ENCODE peak calls at places on chromosomes 5 and 9, in seven cellular contexts. L is foreskin fibroblast, C is AG09309, A is IMR-90, F is cardiac fibroblast, H is lower leg skin, N is lung. P is an unnamed sample.

GRCh38 chr5:122600924-122601323 is 174.0 kb upstream of the SNX2 start:
- DNase-seq in A (no peak), L (no peak), F (no peak), N (no peak), H (no peak), C (no peak), P (no peak)

GRCh38 chr5:54224083-54224836 is 86.1 kb downstream of the ARL15 start:
- DNase-seq in H (no peak), L (no peak), A (no peak), C (no peak), N (no peak), F (no peak), P (no peak)

GRCh38 chr5:96725257-96725656 is 63.1 kb downstream of the CAST start:
- DNase-seq in L (no peak), F (no peak), N (no peak), C (no peak), A (no peak), H (no peak), P (no peak)

GRCh38 chr9:82273121-82273520 is 284.5 kb downstream of the SPATA31D1 start:
- DNase-seq in C (no peak), N (no peak), A (peak; percentile 67), H (no peak), F (peak; percentile 38), L (peak; percentile 78), P (no peak)

GRCh38 chr9:113603773-113604172 is 140.2 kb downstream of the RGS3 start:
- DNase-seq in F (no peak), C (no peak), N (no peak), A (no peak), H (no peak), L (no peak), P (no peak)

GRCh38 chr5:151073280-151073679 is 7.6 kb downstream of the TNIP1 start:
- DNase-seq in N (no peak), F (no peak), C (no peak), L (no peak), A (no peak), H (no peak), P (no peak)

GRCh38 chr9:5801739-5802113 is 31.2 kb downstream of the ERMP1 start:
- DNase-seq in N (no peak), L (no peak), A (no peak), C (no peak), H (no peak), F (no peak), P (no peak)

GRCh38 chr5:144207875-144208444 is 37.3 kb downstream of the KCTD16 start:
- DNase-seq in H (no peak), A (no peak), L (no peak), C (no peak), F (no peak), N (no peak), P (no peak)

GRCh38 chr5:72682561-72682960 is 133.9 kb upstream of the TNPO1 start:
- DNase-seq in N (no peak), F (no peak), C (no peak), H (no peak), L (no peak), A (no peak), P (no peak)

GRCh38 chr9:111974092-111974681 is 77.6 kb downstream of the UGCG start:
- DNase-seq in L (peak; percentile 86), F (peak; percentile 80), N (no peak), C (peak; percentile 29), A (peak; percentile 66), H (peak; percentile 39), P (no peak)

GRCh38 chr5:69046375-69046957 is 47.3 kb upstream of the SLC30A5 start:
- DNase-seq in C (no peak), H (no peak), N (no peak), L (peak; percentile 24), A (peak; percentile 37), F (peak; percentile 27), P (no peak)

GRCh38 chr5:103519550-103519949 is 43.0 kb downstream of the NUDT12 start:
- DNase-seq in L (no peak), A (peak; percentile 8), H (no peak), F (peak; percentile 49), C (no peak), N (no peak), P (no peak)
- TF ChIP-seq CTCF in L (peak; percentile 28), A (peak; percentile 25), H (no peak), F (peak; percentile 67), C (peak; percentile 25), N (no peak), P (no peak)

GRCh38 chr5:146656638-146657037 is 140.6 kb upstream of the GPR151 start:
- DNase-seq in L (no peak), C (no peak), A (no peak), N (no peak), F (no peak), H (no peak), P (no peak)

GRCh38 chr5:146667633-146668032 is 151.6 kb upstream of the GPR151 start:
- DNase-seq in F (peak; percentile 5), H (no peak), N (no peak), A (peak; percentile 47), C (peak; percentile 39), L (no peak), P (no peak)

GRCh38 chr5:146660381-146660960 is 144.5 kb upstream of the GPR151 start:
- DNase-seq in N (no peak), A (no peak), F (no peak), C (no peak), H (no peak), L (no peak), P (no peak)

GRCh38 chr5:146659961-146660360 is 144.0 kb upstream of the GPR151 start:
- DNase-seq in H (no peak), N (no peak), L (no peak), A (no peak), C (no peak), F (no peak), P (no peak)

DNA sequence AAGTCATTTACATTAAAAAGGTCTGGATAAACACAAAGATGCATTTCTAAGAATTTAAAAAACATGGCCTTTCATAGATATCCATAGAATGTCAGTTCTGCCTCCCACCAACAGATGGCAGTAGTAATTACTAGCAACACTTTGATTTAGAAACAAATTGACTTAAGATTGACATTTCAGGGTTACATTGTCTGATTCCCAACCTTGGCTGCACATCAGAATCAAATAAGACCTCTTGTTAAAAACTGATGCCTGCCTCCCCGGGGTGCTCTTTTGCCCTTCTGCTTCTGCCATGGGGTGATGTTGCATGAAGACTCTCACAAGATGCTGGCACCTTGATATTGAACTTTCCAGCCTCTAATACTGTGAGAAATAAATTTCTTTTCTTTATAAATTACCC is 146.2 kb upstream of the GPR151 start:
- DNase-seq in C (no peak), A (no peak), H (no peak), L (no peak), N (no peak), F (peak; percentile 9), P (no peak)
- TF ChIP-seq CTCF in C (peak; percentile 21), A (peak; percentile 46), H (peak; percentile 10), L (peak; percentile 23), N (peak; percentile 35), F (peak; percentile 32), P (peak; percentile 40)

GRCh38 chr9:69147041-69147834 is 26.8 kb upstream of the TJP2 start:
- DNase-seq in F (no peak), C (no peak), N (no peak), H (no peak), A (no peak), L (no peak), P (no peak)

GRCh38 chr9:69145148-69145547 is 28.9 kb upstream of the TJP2 start:
- DNase-seq in N (no peak), A (no peak), F (no peak), L (peak; percentile 79), H (no peak), C (no peak), P (no peak)

GRCh38 chr9:69153707-69154521 is 20.2 kb upstream of the TJP2 start:
- DNase-seq in F (no peak), C (no peak), A (no peak), N (peak; percentile 45), L (peak; percentile 22), H (no peak), P (no peak)

GRCh38 chr9:69151506-69151905 is 22.6 kb upstream of the TJP2 start:
- DNase-seq in C (no peak), A (no peak), H (no peak), N (no peak), F (no peak), L (no peak), P (no peak)

DNA sequence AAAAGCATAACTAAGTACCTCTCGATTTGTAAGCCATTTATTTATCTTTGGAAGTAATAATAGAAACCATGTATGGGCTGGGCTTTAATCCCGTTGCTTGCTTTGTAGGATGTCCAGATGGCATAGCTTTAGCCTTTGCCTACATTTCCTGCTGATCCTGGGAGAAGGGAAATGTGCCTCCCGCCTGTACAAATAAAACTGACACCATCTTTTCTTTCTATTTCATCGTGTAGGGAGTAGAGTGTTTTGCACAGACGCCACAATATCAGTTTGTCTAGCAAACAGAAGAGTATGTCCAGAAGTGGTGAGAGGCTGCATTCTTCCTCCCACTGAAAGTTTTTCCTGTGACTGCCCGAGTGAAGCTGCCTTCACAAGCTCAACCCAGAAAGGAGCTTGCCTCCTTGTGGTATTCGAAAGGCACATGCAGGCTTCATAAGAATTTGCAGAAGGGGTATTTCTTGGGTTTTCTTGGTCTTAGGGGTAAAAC is 24.7 kb upstream of the TJP2 start:
- DNase-seq in N (no peak), H (no peak), L (peak; percentile 87), C (no peak), F (peak; percentile 67), A (peak; percentile 87), P (no peak)
- TF ChIP-seq CTCF in N (no peak), H (no peak), L (peak; percentile 36), C (peak; percentile 66), F (peak; percentile 48), A (peak; percentile 60), P (no peak)

GRCh38 chr9:91193658-91194391 is 167.9 kb downstream of the AUH start:
- DNase-seq in C (peak; percentile 91), A (peak; percentile 96), N (peak; percentile 79), H (peak; percentile 95), L (peak; percentile 94), F (peak; percentile 91), P (peak; percentile 72)

GRCh38 chr9:91192379-91192775 is 169.3 kb downstream of the AUH start:
- DNase-seq in H (peak; percentile 76), F (no peak), L (peak; percentile 31), C (no peak), A (peak; percentile 42), N (peak; percentile 28), P (no peak)

GRCh38 chr9:91195372-91196012 is 166.2 kb downstream of the AUH start:
- DNase-seq in A (no peak), C (no peak), H (peak; percentile 81), N (peak; percentile 25), F (no peak), L (peak; percentile 40), P (no peak)

GRCh38 chr9:91191443-91192378 is 170.0 kb downstream of the AUH start:
- DNase-seq in F (no peak), A (no peak), N (peak; percentile 28), L (no peak), H (peak; percentile 82), C (no peak), P (no peak)

GRCh38 chr9:91192785-91193657 is 168.7 kb downstream of the AUH start:
- DNase-seq in L (peak; percentile 99), N (peak; percentile 84), C (peak; percentile 100), A (peak; percentile 100), F (peak; percentile 99), H (peak; percentile 96), P (no peak)
- TF ChIP-seq CTCF in L (no peak), N (no peak), C (no peak), A (no peak), F (peak; percentile 8), H (no peak), P (no peak)

GRCh38 chr5:136891175-136891574 is 525.8 kb upstream of the TRPC7 start:
- DNase-seq in F (no peak), N (no peak), L (no peak), C (no peak), H (no peak), A (no peak), P (no peak)
- TF ChIP-seq CTCF in F (peak; percentile 13), N (no peak), L (no peak), C (no peak), H (no peak), A (peak; percentile 2), P (no peak)